ENCODE peak calls at places on chromosomes 16 and 17, in five cellular contexts. S is osteocyte; G is CD4-positive, alpha-beta T cell; E is heart right ventricle; F is choroid plexus epithelial cell. L is an unnamed sample.

GRCh38 chr17:36590082-36590481 is 1.6 kb upstream of the DHRS11 start:
- DNase-seq in S (no peak), G (no peak), F (peak), E (no peak), L (no peak)

GRCh38 chr17:73770115-73770848 is 126.0 kb upstream of the SDK2 start:
- DNase-seq in S (no peak), F (peak), E (peak), G (no peak), L (no peak)

GRCh38 chr17:48043171-48043570 is 5.0 kb upstream of the NFE2L1 start:
- DNase-seq in G (no peak), E (no peak), S (no peak), F (no peak), L (no peak)

GRCh38 chr17:39674702-39675389 is 6.6 kb downstream of the PNMT start:
- DNase-seq in S (no peak), F (peak), G (no peak), E (no peak), L (no peak)

GRCh38 chr16:81765111-81765919 is 13.8 kb upstream of the PLCG2 start:
- DNase-seq in E (no peak), F (no peak), G (no peak), S (peak), L (no peak)

GRCh38 chr17:40107266-40107980 is 7.0 kb upstream of the NR1D1 start:
- DNase-seq in G (no peak), S (no peak), E (no peak), F (peak), L (no peak)

GRCh38 chr17:80347536-80347935 is 67.4 kb upstream of the ENDOV start:
- DNase-seq in G (no peak), S (no peak), F (no peak), E (no peak), L (no peak)

GRCh38 chr17:69103557-69104233 is 38.0 kb downstream of the ABCA6 start:
- DNase-seq in E (no peak), S (no peak), G (no peak), F (no peak), L (no peak)

GRCh38 chr16:67399218-67399733 is 6.0 kb upstream of the TPPP3 start:
- DNase-seq in F (no peak), E (peak), S (no peak), G (peak), L (peak)

GRCh38 chr17:44317545-44317944 is 7.1 kb downstream of the SLC25A39 start:
- DNase-seq in F (no peak), G (no peak), S (no peak), E (no peak), L (no peak)

GRCh38 chr17:44314524-44314868 is 6.1 kb downstream of the RUNDC3A start:
- DNase-seq in F (no peak), E (no peak), S (no peak), G (no peak), L (no peak)

GRCh38 chr17:44314031-44314430 is 5.6 kb downstream of the RUNDC3A start:
- DNase-seq in F (no peak), G (no peak), E (no peak), S (no peak), L (no peak)

GRCh38 chr17:44314869-44315661 is 6.7 kb downstream of the RUNDC3A start:
- DNase-seq in S (no peak), F (no peak), G (no peak), E (no peak), L (no peak)

GRCh38 chr17:44315760-44316731 is 7.6 kb downstream of the RUNDC3A start:
- DNase-seq in G (no peak), S (no peak), F (no peak), E (no peak), L (no peak)
- TF ChIP-seq CTCF in G (no peak), S (no peak), F (no peak), E (no peak), L (no peak)

DNA sequence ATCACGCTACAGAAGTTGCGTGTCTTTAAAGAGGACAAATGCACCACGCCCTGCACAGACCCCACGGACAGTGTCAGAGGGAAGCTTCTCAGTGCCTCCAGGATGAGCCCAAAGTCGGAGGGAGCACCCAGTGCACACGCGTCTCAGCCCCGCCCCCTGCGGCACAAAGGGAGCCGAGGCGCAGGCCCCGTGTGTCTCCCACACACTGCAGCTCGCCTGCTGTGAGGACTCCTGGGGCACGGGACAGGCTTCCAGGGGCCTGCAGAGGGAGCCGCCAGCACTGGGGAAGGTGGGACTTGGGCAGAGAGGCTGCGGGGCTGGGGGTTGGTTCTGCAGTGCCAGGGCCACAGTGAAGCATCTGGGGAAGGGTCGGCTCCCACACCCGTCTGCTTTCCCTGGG is 77.4 kb downstream of the LMF1 start:
- DNase-seq in E (no peak), F (no peak), S (no peak), G (no peak), L (no peak)
- TF ChIP-seq CTCF in E (no peak), F (no peak), S (no peak), G (no peak), L (no peak)

GRCh38 chr17:76704799-76705198 is 6.0 kb downstream of the MXRA7 start:
- DNase-seq in S (no peak), E (no peak), G (no peak), F (no peak), L (no peak)

GRCh38 chr17:76710863-76711611 is at the start of gene MXRA7:
- DNase-seq in F (peak), S (peak), G (peak), E (peak), L (peak)

GRCh38 chr17:76706817-76707216 is 3.9 kb downstream of the MXRA7 start:
- DNase-seq in S (no peak), F (no peak), E (no peak), G (no peak), L (no peak)

GRCh38 chr17:76709077-76709950 is 1.5 kb downstream of the MXRA7 start:
- DNase-seq in S (peak), E (peak), G (no peak), F (peak), L (no peak)

GRCh38 chr17:76707985-76708807 is 2.6 kb downstream of the MXRA7 start:
- DNase-seq in S (no peak), E (no peak), G (no peak), F (no peak), L (no peak)
- TF ChIP-seq CTCF in S (peak), E (peak), G (no peak), F (peak), L (peak)

GRCh38 chr17:5703736-5704135 is 119.4 kb upstream of the NLRP1 start:
- DNase-seq in F (no peak), S (peak), G (no peak), E (no peak), L (no peak)

GRCh38 chr17:5705876-5706420 is 121.6 kb upstream of the NLRP1 start:
- DNase-seq in S (peak), E (no peak), F (no peak), G (no peak), L (no peak)

GRCh38 chr17:5706835-5707234 is 122.5 kb upstream of the NLRP1 start:
- DNase-seq in F (peak), S (peak), G (peak), E (peak), L (peak)

GRCh38 chr17:5707482-5707881 is 123.2 kb upstream of the NLRP1 start:
- DNase-seq in E (no peak), G (no peak), S (peak), F (no peak), L (no peak)

DNA sequence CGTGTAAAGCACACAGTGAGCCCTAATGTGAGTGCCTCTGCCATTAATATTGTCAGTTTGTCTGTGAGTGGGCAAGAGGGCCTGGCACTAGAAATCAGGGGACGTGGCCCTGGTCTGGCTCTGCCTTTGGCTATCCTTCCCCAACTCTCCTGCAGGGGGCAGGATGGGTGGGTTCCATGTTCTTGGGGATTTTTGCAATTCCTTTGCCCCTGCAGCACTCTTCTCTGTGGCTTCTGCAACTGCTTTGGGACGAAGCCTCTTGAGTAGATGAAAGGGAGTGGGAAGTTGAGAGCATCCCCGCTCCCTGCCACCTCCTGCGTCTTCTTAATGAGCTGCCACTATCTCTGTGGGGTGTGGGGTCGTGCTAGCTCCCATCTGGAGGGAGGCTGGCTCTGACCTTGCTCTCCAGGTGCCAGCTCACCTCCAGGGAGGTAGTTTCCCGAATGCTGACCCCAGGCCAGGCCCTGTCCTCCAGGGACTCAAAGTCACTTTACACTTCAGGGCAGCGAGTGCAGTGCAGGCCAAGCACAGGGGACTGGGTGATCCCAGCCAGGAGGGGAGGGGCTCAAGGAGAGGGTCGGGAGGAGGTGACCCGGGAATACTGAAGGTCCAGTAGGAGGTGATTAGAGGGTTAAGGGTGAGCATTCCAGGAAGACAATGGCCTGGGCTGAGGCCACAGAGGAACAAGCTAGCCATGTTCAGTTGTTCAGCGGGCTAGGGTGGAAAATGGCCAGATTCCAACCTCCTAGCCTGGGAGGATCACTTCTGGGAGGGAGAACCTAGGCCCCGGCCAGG is 121.0 kb upstream of the NLRP1 start:
- DNase-seq in E (no peak), F (peak), S (peak), G (no peak), L (no peak)
- TF ChIP-seq CTCF in E (peak), F (peak), S (peak), G (no peak), L (peak)

DNA sequence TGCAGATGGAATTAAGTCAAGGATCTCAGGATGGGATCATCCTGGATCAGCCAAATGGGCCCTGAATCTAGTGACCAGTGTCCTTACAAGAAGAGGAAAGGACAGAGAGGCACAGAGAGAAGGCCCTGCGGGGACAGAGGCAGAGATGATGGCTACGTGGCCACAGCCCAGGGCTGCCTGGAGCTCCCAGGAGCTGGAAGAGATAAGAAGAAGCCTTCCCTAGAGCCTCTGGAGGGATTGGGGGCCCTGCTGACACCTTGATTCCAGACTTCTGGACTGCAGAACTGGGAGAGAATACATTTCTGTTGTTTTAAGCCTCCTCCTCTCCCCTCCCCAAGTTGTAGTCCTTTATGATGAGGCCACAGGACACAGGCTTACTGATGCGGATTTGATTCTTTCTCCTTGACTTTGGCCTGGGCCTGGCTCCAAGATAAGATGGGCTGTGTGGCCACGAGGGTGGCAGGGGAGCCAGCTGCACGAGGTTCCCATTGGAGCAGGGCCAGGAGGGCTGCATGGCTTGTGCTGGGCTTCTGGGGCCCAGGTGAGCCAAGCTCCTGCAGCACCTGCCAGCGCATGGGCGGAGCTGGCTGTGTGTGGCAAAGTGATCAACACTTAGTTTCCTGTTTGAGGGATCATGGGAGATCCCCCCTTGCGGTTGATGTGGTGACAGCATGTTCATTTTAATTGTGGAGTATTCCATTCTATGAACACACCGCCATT is 146.1 kb downstream of the IRF8 start:
- DNase-seq in E (no peak), S (no peak), G (peak), F (no peak), L (no peak)
- TF ChIP-seq CTCF in E (no peak), S (no peak), G (no peak), F (no peak), L (no peak)

L was measured in GM06990.